ENCODE peak calls at places on chromosomes 16 and 17, in seven cellular contexts. F is IMR-90, I is mesenchymal stem cell, P is trophoblast cell, Q is H1, D is neuronal stem cell, T is mesendoderm. U is an unnamed sample.

GRCh38 chr16:35195173-35195863 is 1735.9 kb downstream of the TP53TG3F start:
- DNase-seq in F (no peak), I (no peak), P (no peak), Q (no peak), D (no peak), T (no peak), U (no peak)

GRCh38 chr17:15298176-15298575 is 33.0 kb upstream of the PMP22 start:
- DNase-seq in F (peak; percentile 70), I (peak; percentile 85), P (no peak), Q (no peak), D (no peak), T (no peak), U (no peak)

GRCh38 chr17:5683241-5683640 is 98.9 kb upstream of the NLRP1 start:
- DNase-seq in F (no peak), I (no peak), P (no peak), Q (no peak), D (no peak), T (no peak), U (no peak)

GRCh38 chr17:61314368-61315078 is 85.1 kb upstream of the TBX2 start:
- DNase-seq in F (peak; percentile 60), I (no peak), P (no peak), Q (no peak), D (no peak), T (no peak), U (no peak)

GRCh38 chr17:64615025-64615677 is 47.0 kb downstream of the SMURF2 start:
- DNase-seq in F (peak; percentile 80), I (peak; percentile 57), P (no peak), Q (no peak), D (no peak), T (peak; percentile 45), U (no peak)

GRCh38 chr17:49696233-49696761 is 11.5 kb downstream of the SLC35B1 start:
- DNase-seq in F (peak; percentile 17), I (no peak), P (no peak), Q (no peak), D (no peak), T (no peak), U (no peak)

GRCh38 chr17:81409190-81409935 is 14.1 kb downstream of the BAHCC1 start:
- DNase-seq in F (no peak), I (no peak), P (no peak), Q (no peak), D (no peak), T (peak; percentile 68), U (peak; percentile 78)

GRCh38 chr17:64608571-64608981 is 53.5 kb downstream of the SMURF2 start:
- DNase-seq in F (peak; percentile 58), I (peak; percentile 68), P (no peak), Q (no peak), D (no peak), T (no peak), U (no peak)

GRCh38 chr17:13704333-13704732 is 102.6 kb upstream of the HS3ST3A1 start:
- DNase-seq in F (peak; percentile 75), I (peak; percentile 35), P (no peak), Q (no peak), D (no peak), T (no peak), U (no peak)

GRCh38 chr17:59863607-59864006 is 29.1 kb downstream of the TUBD1 start:
- DNase-seq in F (no peak), I (no peak), P (no peak), Q (no peak), D (no peak), T (no peak), U (no peak)

GRCh38 chr16:30570621-30571443 is 682 bp downstream of the ZNF688 start:
- DNase-seq in F (peak; percentile 28), I (peak; percentile 65), P (no peak), Q (no peak), D (peak; percentile 23), T (peak; percentile 56), U (peak; percentile 41)

GRCh38 chr17:52106638-52107261 is 51.8 kb downstream of the CA10 start:
- DNase-seq in F (no peak), I (peak; percentile 29), P (peak; percentile 11), Q (no peak), D (peak; percentile 44), T (peak; percentile 49), U (no peak)

GRCh38 chr16:17591655-17592405 is 121.1 kb upstream of the XYLT1 start:
- DNase-seq in F (no peak), I (no peak), P (peak; percentile 87), Q (no peak), D (no peak), T (peak; percentile 6), U (no peak)

GRCh38 chr16:63876096-63876495 is 1245.8 kb downstream of the CDH11 start:
- DNase-seq in F (no peak), I (no peak), P (no peak), Q (no peak), D (no peak), T (no peak), U (no peak)

GRCh38 chr17:55284001-55284884 is 19.5 kb downstream of the HLF start:
- DNase-seq in F (no peak), I (no peak), P (no peak), Q (no peak), D (no peak), T (no peak), U (no peak)

GRCh38 chr17:60535382-60536279 is 9.6 kb upstream of the APPBP2 start:
- DNase-seq in F (peak; percentile 98), I (peak; percentile 97), P (no peak), Q (no peak), D (no peak), T (no peak), U (no peak)

GRCh38 chr17:76000016-76000754 is 470 bp upstream of the CDK3 start:
- DNase-seq in F (peak; percentile 16), I (peak; percentile 34), P (peak; percentile 59), Q (peak; percentile 62), D (peak; percentile 49), T (peak; percentile 85), U (peak; percentile 93)

GRCh38 chr16:74667215-74667765 is 613 bp upstream of the RFWD3 start:
- DNase-seq in F (peak; percentile 3), I (peak; percentile 26), P (no peak), Q (no peak), D (peak; percentile 20), T (peak; percentile 54), U (peak; percentile 55)

GRCh38 chr17:4362141-4362540 is 4.3 kb downstream of the UBE2G1 start:
- DNase-seq in F (no peak), I (no peak), P (no peak), Q (no peak), D (no peak), T (no peak), U (no peak)

GRCh38 chr17:34511265-34511664 is 68.1 kb upstream of the TMEM132E start:
- DNase-seq in F (no peak), I (no peak), P (no peak), Q (no peak), D (no peak), T (no peak), U (no peak)

DNA sequence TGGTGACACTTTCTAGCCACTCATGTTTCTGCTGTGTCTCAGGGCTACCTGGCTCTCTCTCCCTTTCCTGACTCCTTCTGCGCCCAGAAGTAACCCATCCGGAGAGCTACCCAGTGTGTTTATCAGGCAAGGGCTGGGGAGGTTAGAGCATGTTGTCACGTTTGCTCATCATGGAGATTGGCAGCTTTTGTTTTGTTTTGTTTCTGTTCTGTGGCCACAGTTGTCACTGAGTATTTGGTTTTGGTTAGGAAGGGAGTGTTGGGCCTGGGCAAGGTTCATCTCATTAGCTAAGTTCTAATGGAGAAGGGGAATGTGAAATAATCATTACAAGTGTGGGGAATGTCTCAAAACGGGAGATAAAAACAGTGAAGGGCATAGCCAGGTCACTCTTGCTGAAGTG is 390.8 kb downstream of the CPPED1 start:
- DNase-seq in F (no peak), I (no peak), P (no peak), Q (no peak), D (no peak), T (no peak), U (no peak)
- H3K23ac ChIP-seq in F (no peak overlapping the region), I (no peak overlapping the region), P (no peak overlapping the region), Q (no peak overlapping the region), D (no peak overlapping the region), T (no peak overlapping the region), U (no peak overlapping the region)

DNA sequence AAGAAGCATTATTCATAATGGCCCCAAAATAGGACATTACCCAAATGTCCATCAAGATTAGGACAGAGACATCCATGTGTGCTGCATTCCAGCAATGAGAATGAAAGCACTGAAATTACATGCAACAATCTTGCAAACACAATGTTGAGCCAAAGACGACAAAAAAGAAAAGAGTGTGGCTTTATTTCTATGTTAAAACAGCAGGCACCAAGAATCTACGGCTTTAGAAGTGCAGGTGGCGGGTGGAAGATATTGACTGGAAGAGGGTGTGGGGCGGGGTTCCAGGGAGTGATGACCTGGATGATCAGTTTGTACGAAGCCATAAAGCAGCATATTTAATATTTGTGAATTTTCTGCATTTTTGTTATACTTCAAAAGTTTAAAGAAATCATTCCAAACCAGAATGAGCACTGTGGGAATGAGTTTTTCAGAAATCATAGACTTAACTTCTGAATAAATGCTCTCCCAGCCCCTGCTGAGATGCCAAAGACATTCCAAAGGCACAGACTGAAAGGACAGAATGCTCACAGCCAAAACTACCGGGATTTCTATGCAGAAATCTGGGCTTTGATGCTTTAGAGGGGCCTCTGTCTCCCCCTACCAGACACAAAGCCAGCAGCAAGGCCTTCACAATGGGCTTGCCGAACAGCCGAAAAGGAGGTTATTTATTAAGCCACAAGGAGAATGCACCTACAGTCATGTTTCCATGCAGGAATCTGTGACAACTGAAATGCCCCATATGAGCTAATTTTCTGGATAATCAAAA is 361.6 kb downstream of the GRIN2A start:
- DNase-seq in F (no peak), I (no peak), P (no peak), Q (peak; percentile 62), D (peak; percentile 76), T (peak; percentile 88), U (peak; percentile 84)
- H3K23ac ChIP-seq in F (no peak overlapping the region), I (no peak overlapping the region), P (no peak overlapping the region), Q (no peak overlapping the region), D (no peak overlapping the region), T (no peak overlapping the region), U (no peak overlapping the region)

GRCh38 chr16:4048481-4048880 is 67.8 kb downstream of the ADCY9 start:
- DNase-seq in F (no peak), I (no peak), P (no peak), Q (no peak), D (no peak), T (no peak), U (no peak)
- H3K23ac ChIP-seq in F (no peak overlapping the region), I (no peak overlapping the region), P (no peak overlapping the region), Q (no peak overlapping the region), D (no peak overlapping the region), T (no peak overlapping the region), U (no peak overlapping the region)

GRCh38 chr16:84773312-84773711 is 46.5 kb upstream of the CRISPLD2 start:
- DNase-seq in F (no peak), I (no peak), P (no peak), Q (no peak), D (no peak), T (no peak), U (no peak)
- H3K23ac ChIP-seq in F (no peak overlapping the region), I (no peak overlapping the region), P (no peak overlapping the region), Q (no peak overlapping the region), D (no peak overlapping the region), T (no peak overlapping the region), U (no peak overlapping the region)

GRCh38 chr16:7482596-7483290 is 150.1 kb downstream of the RBFOX1 start:
- DNase-seq in F (no peak), I (no peak), P (no peak), Q (no peak), D (no peak), T (peak; percentile 19), U (no peak)

GRCh38 chr16:7487896-7488295 is 155.3 kb downstream of the RBFOX1 start:
- DNase-seq in F (no peak), I (no peak), P (no peak), Q (no peak), D (no peak), T (no peak), U (no peak)

GRCh38 chr16:7482028-7482427 is 149.4 kb downstream of the RBFOX1 start:
- DNase-seq in F (no peak), I (no peak), P (no peak), Q (no peak), D (no peak), T (no peak), U (no peak)
- H3K23ac ChIP-seq in F (no peak overlapping the region), I (no peak overlapping the region), P (no peak overlapping the region), Q (no peak overlapping the region), D (no peak overlapping the region), T (no peak overlapping the region), U (no peak overlapping the region)

U was measured in H9.